ENCODE peak calls at places on chromosomes 6 and 20, in five cellular contexts. Z is GM12878, M is NT2/D1, X is H1, O is HepG2. P is an unnamed sample.

GRCh38 chr6:36033935-36034334 is 6.3 kb downstream of the MAPK14 start:
- DNase-seq in O (no peak), Z (no peak), X (no peak), M (no peak), P (no peak)

GRCh38 chr20:45450097-45450818 is 19.3 kb upstream of the WFDC2 start:
- DNase-seq in M (no peak), O (peak), Z (no peak), X (no peak), P (peak)

GRCh38 chr20:13325033-13325432 is 104.0 kb downstream of the ISM1 start:
- DNase-seq in X (peak), M (peak), O (peak), Z (no peak), P (peak)

GRCh38 chr20:48154040-48154439 is 368.8 kb upstream of the SULF2 start:
- DNase-seq in X (no peak), M (no peak), Z (no peak), O (no peak), P (no peak)

GRCh38 chr20:57563522-57563921 is 2.6 kb downstream of the PCK1 start:
- DNase-seq in O (no peak), Z (no peak), X (no peak), M (no peak), P (no peak)

GRCh38 chr6:136201735-136202134 is 48.4 kb downstream of the MTFR2 start:
- DNase-seq in Z (no peak), O (no peak), X (no peak), M (no peak), P (no peak)

GRCh38 chr6:14335071-14335470 is 217.5 kb downstream of the CD83 start:
- DNase-seq in O (no peak), X (no peak), M (no peak), Z (no peak), P (no peak)

GRCh38 chr6:2429460-2429859 is 184.1 kb upstream of the GMDS start:
- DNase-seq in M (no peak), O (no peak), X (no peak), Z (no peak), P (no peak)

GRCh38 chr20:362271-363254 is 15.7 kb downstream of the NRSN2 start:
- DNase-seq in M (no peak), Z (no peak), O (peak), X (no peak), P (no peak)

GRCh38 chr6:69732640-69733039 is 64.2 kb downstream of the LMBRD1 start:
- DNase-seq in M (no peak), Z (peak), O (no peak), X (no peak), P (no peak)

GRCh38 chr6:125201961-125202729 is 48.6 kb downstream of the TPD52L1 start:
- DNase-seq in X (no peak), O (no peak), M (no peak), Z (no peak), P (no peak)

GRCh38 chr20:35619196-35620095 is 3.8 kb downstream of the SPAG4 start:
- DNase-seq in M (peak), O (peak), X (peak), Z (peak), P (peak)

GRCh38 chr6:142943746-142944125 is 1.2 kb downstream of the HIVEP2 start:
- DNase-seq in X (no peak), Z (no peak), O (peak), M (no peak), P (no peak)

GRCh38 chr6:155436981-155437749 is 18.5 kb downstream of the NOX3 start:
- DNase-seq in Z (no peak), O (peak), X (no peak), M (no peak), P (no peak)

GRCh38 chr20:56018194-56018593 is 12.9 kb upstream of the CBLN4 start:
- DNase-seq in X (no peak), M (no peak), O (no peak), Z (no peak), P (no peak)

GRCh38 chr6:36319834-36320233 is 16.9 kb downstream of the BNIP5 start:
- DNase-seq in X (no peak), M (no peak), Z (no peak), O (no peak), P (no peak)

GRCh38 chr6:152121910-152122309 is 314.4 kb downstream of the ESR1 start:
- DNase-seq in X (no peak), M (no peak), Z (no peak), O (no peak), P (no peak)

GRCh38 chr6:128515550-128516513 is 4.6 kb downstream of the PTPRK start:
- DNase-seq in Z (no peak), O (no peak), X (no peak), M (no peak), P (no peak)

GRCh38 chr6:15171026-15171425 is 74.8 kb upstream of the JARID2 start:
- DNase-seq in Z (peak), O (no peak), X (no peak), M (no peak), P (no peak)

GRCh38 chr6:10268661-10269060 is 146.2 kb downstream of the TFAP2A start:
- DNase-seq in Z (no peak), O (no peak), X (no peak), M (no peak), P (no peak)

GRCh38 chr20:5528719-5529256 is 212.0 kb upstream of the PROKR2 start:
- DNase-seq in Z (peak), M (peak), X (peak), O (peak), P (peak)

GRCh38 chr6:25995507-25995906 is 32.9 kb downstream of the TRIM38 start:
- DNase-seq in Z (no peak), X (no peak), M (no peak), O (no peak), P (no peak)

GRCh38 chr6:133894795-133895401 is 6.0 kb downstream of the TCF21 start:
- DNase-seq in O (no peak), M (no peak), X (no peak), Z (no peak), P (no peak)

GRCh38 chr20:11229772-11230171 is 556.0 kb upstream of the JAG1 start:
- DNase-seq in M (no peak), X (no peak), O (no peak), Z (no peak), P (no peak)

GRCh38 chr20:31698803-31699718 is 23.6 kb downstream of the BCL2L1 start:
- DNase-seq in O (peak), X (no peak), Z (no peak), M (no peak), P (no peak)

GRCh38 chr6:161108886-161109285 is 117.3 kb downstream of the MAP3K4 start:
- DNase-seq in M (no peak), X (no peak), Z (no peak), O (no peak), P (no peak)

GRCh38 chr6:34633785-34634184 is 62.8 kb downstream of the ILRUN start:
- DNase-seq in M (no peak), Z (no peak), O (no peak), X (no peak), P (no peak)

GRCh38 chr6:35018184-35018523 is 123.0 kb downstream of the TCP11 start:
- DNase-seq in X (no peak), O (no peak), Z (no peak), M (no peak), P (no peak)

GRCh38 chr6:38233161-38233791 is 406.5 kb downstream of the BTBD9 start:
- DNase-seq in Z (no peak), X (no peak), O (no peak), M (no peak), P (no peak)

GRCh38 chr20:10596726-10597125 is 77.1 kb downstream of the JAG1 start:
- DNase-seq in M (no peak), O (peak), X (no peak), Z (no peak), P (no peak)

GRCh38 chr20:44435630-44436335 is 39.9 kb upstream of the TTPAL start:
- DNase-seq in M (no peak), O (peak), X (no peak), Z (no peak), P (no peak)

GRCh38 chr6:10759312-10759839 is 11.8 kb downstream of the TMEM14B start:
- DNase-seq in O (peak), M (peak), X (no peak), Z (no peak), P (peak)

GRCh38 chr6:135877666-135878065 is 26.2 kb downstream of the PDE7B start:
- DNase-seq in O (no peak), M (no peak), X (no peak), Z (no peak), P (no peak)

GRCh38 chr6:153947817-153948447 is 91.1 kb upstream of the OPRM1 start:
- DNase-seq in X (peak), Z (no peak), O (peak), M (peak), P (peak)

GRCh38 chr6:56923565-56923964 is 31.3 kb upstream of the BEND6 start:
- DNase-seq in Z (no peak), O (no peak), M (no peak), X (no peak), P (no peak)

GRCh38 chr20:63519765-63520593 is 586 bp upstream of the PPDPF start:
- DNase-seq in O (no peak), M (no peak), Z (no peak), X (no peak), P (peak)

GRCh38 chr20:36709126-36709525 is 36.8 kb downstream of the NDRG3 start:
- DNase-seq in X (no peak), M (no peak), O (no peak), Z (no peak), P (no peak)
- TF ChIP-seq SUZ12 in X (no peak), M (no peak), O (no peak), Z (no peak), P (no peak)

DNA sequence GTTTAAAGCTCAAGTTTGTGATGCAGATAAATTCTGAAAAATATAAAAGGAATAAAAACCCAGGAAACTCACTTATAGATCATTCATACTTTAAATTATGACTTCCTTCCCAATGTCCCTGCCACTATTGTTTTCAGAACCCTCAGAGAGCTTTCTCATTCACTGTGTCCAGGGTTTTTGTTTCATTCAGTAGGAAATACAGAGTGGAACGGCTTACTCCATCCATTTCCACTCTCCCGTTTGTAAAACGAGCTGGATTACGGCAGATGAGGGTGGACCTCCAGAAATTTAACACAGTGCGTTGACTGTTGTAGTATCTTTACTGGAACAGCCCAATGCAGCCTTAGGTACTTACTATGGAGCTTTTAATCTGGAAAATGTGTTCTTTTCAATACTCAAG is 23.6 kb downstream of the BPIFA1 start:
- DNase-seq in M (no peak), O (no peak), X (no peak), Z (no peak), P (no peak)
- TF ChIP-seq SUZ12 in M (no peak), O (no peak), X (no peak), Z (no peak), P (no peak)

DNA sequence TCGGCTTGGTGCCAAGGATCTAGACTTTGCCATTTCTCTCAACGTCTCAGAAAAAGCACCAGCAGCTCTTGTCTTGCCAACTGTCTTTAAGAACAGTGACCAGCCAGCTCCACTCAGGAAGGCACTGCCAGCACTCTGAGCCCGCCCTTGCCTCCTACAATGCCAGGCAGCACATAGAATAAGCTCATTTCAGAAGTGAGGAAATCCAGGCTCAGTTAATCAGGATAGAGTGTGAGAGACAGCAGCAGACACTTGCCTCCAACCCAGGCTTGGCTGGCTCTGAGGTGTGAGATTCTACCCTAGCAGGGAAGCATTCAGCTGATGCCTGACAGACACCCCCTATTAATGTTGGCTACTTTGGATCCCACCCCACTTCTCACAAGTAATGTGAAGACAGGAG is 4.3 kb upstream of the SYNDIG1 start:
- DNase-seq in X (no peak), M (no peak), O (no peak), Z (no peak), P (no peak)
- TF ChIP-seq SUZ12 in X (no peak), M (no peak), O (no peak), Z (no peak), P (no peak)

DNA sequence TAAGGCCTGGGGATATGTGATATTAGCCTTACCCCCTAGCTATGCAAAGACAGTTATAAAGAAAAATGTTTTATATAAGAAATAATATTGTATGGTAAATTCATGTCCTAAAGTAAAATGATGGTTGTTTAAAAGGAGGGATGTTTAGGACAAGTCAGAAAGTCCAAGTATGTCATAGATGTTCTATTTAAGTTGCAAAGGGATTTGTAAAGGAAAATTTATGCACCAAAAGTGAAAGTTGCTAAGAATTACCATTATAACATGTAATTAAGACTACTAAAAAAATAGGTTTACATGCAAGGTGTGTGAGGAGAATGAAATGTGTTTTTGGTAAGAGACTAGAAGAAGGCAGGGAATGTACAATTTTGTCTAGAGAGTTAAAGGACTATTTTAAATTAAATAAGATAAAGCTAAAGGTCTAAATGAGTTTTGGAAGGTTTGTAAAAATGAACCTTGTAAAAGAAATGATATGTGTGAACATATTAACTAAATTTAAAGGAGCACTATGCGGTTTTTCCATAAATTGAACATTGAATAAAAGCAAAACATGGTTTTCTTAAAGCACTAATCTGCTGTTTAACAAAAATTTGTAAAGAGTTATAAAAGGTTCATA is 22.7 kb upstream of the GOPC start:
- DNase-seq in Z (no peak), M (no peak), O (no peak), X (no peak), P (no peak)
- TF ChIP-seq SUZ12 in Z (no peak), M (no peak), O (no peak), X (no peak), P (no peak)

DNA sequence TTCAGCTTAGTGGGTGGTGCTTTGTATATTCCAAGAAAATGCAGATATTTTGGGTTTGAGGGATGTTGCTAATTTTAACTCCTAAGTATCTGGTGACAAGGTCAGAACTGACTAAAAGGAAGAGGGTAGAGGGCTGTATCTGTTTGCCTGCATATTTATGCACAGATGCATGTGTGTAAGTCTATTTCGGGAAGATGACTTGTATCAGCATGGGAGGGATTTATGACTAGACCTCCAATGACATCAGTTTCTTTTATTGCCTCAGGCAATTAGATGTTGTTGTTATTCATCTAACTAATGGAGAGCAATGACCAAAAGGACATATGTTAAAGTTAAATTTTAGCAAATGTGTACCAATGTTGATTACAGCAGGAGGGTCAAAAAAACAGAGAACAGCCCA is 734.3 kb downstream of the QKI start:
- DNase-seq in O (no peak), X (no peak), M (no peak), Z (no peak), P (no peak)
- TF ChIP-seq SUZ12 in O (no peak), X (no peak), M (no peak), Z (no peak), P (no peak)

DNA sequence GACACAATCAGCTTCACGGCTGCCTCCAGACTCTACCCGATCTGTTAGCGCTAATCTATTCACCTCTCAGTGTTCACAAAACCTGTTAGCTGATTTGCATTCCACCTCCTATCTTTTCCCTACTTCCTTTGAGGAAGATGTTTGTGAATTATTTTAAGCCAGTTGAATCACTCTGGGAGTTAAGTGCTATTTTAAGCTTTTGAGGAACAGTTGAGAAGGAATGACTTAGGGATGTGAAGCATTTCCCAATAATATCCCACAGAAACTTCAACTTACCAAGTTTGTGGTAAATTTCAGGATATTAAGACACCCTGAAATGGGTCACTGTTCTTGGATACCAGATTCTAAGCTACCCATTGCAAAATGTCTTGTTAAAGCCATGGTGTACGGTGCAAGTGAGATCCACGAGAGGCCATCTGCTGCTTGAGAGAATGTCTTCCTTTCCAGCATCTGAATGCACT is 145.2 kb upstream of the CITED2 start:
- DNase-seq in O (no peak), X (no peak), Z (no peak), M (no peak), P (no peak)
- TF ChIP-seq SUZ12 in O (no peak), X (no peak), Z (no peak), M (no peak), P (no peak)

GRCh38 chr6:150026976-150027805 is 1.9 kb upstream of the RAET1L start:
- DNase-seq in O (no peak), Z (no peak), M (no peak), X (no peak), P (no peak)
- TF ChIP-seq SUZ12 in O (no peak), Z (no peak), M (no peak), X (no peak), P (no peak)

GRCh38 chr6:100506651-100507050 is 41.9 kb upstream of the SIM1 start:
- DNase-seq in X (no peak), Z (no peak), O (no peak), M (no peak), P (no peak)

GRCh38 chr6:100514603-100515002 is 49.9 kb upstream of the SIM1 start:
- DNase-seq in M (no peak), Z (no peak), X (no peak), O (no peak), P (no peak)

GRCh38 chr6:100509101-100509500 is 44.4 kb upstream of the SIM1 start:
- DNase-seq in O (no peak), Z (no peak), M (no peak), X (no peak), P (no peak)

GRCh38 chr6:100517633-100518032 is 52.9 kb upstream of the SIM1 start:
- DNase-seq in M (no peak), O (no peak), X (no peak), Z (no peak), P (no peak)

GRCh38 chr6:100512203-100512862 is 47.6 kb upstream of the SIM1 start:
- DNase-seq in X (no peak), O (no peak), M (no peak), Z (no peak), P (no peak)
- TF ChIP-seq SUZ12 in X (no peak), O (no peak), M (no peak), Z (no peak), P (no peak)